ENCODE peak calls at places on chromosomes 5 and 9, in four cellular contexts. One of them, this sample, is unnamed.

GRCh38 chr9:21730899-21731298 is 71.5 kb upstream of the MTAP start:
- DNase-seq in HepG2: no peak
- DNase-seq in K562: no peak
- DNase-seq in WTC11: no peak
- DNase-seq in this sample: no peak

GRCh38 chr9:135214706-135215105 is 127.2 kb downstream of the OLFM1 start:
- DNase-seq in HepG2: no peak
- DNase-seq in WTC11: peak
- DNase-seq in K562: no peak
- DNase-seq in this sample: no peak

GRCh38 chr5:1448511-1449011 is 3.3 kb upstream of the SLC6A3 start:
- DNase-seq in HepG2: no peak
- DNase-seq in K562: no peak
- DNase-seq in WTC11: no peak
- DNase-seq in this sample: no peak

GRCh38 chr5:4976918-4977317 is 163.2 kb upstream of the ADAMTS16 start:
- DNase-seq in WTC11: no peak
- DNase-seq in K562: no peak
- DNase-seq in HepG2: no peak
- DNase-seq in this sample: no peak

GRCh38 chr9:80066931-80067330 is 495.2 kb downstream of the TLE4 start:
- DNase-seq in K562: no peak
- DNase-seq in WTC11: no peak
- DNase-seq in HepG2: no peak
- DNase-seq in this sample: no peak

GRCh38 chr9:133607381-133607780 is 1.8 kb downstream of the FAM163B start:
- DNase-seq in HepG2: no peak
- DNase-seq in WTC11: no peak
- DNase-seq in K562: no peak
- DNase-seq in this sample: no peak

GRCh38 chr5:116002116-116002906 is 30.0 kb upstream of the ARL14EPL start:
- DNase-seq in K562: no peak
- DNase-seq in WTC11: no peak
- DNase-seq in HepG2: no peak
- DNase-seq in this sample: no peak

GRCh38 chr5:61002616-61003015 is 57.6 kb downstream of the NDUFAF2 start:
- DNase-seq in K562: no peak
- DNase-seq in HepG2: no peak
- DNase-seq in WTC11: no peak
- DNase-seq in this sample: no peak

GRCh38 chr5:69512740-69513260 is 20.2 kb downstream of the OCLN start:
- DNase-seq in WTC11: no peak
- DNase-seq in HepG2: no peak
- DNase-seq in K562: no peak
- DNase-seq in this sample: no peak

GRCh38 chr5:121108725-121109124 is 644.6 kb downstream of the PRR16 start:
- DNase-seq in K562: peak
- DNase-seq in WTC11: peak
- DNase-seq in HepG2: no peak
- DNase-seq in this sample: peak

GRCh38 chr9:88476491-88477271 is 58.3 kb upstream of the NXNL2 start:
- DNase-seq in K562: no peak
- DNase-seq in HepG2: no peak
- DNase-seq in WTC11: no peak
- DNase-seq in this sample: no peak

GRCh38 chr9:126643945-126644527 is 30.3 kb downstream of the LMX1B start:
- DNase-seq in WTC11: no peak
- DNase-seq in K562: no peak
- DNase-seq in HepG2: no peak
- DNase-seq in this sample: no peak

GRCh38 chr9:107363511-107364182 is 80.6 kb downstream of the RAD23B start:
- DNase-seq in HepG2: no peak
- DNase-seq in K562: no peak
- DNase-seq in WTC11: no peak
- DNase-seq in this sample: no peak

GRCh38 chr9:134571326-134571871 is 70.2 kb upstream of the COL5A1 start:
- DNase-seq in WTC11: no peak
- DNase-seq in K562: no peak
- DNase-seq in HepG2: no peak
- DNase-seq in this sample: no peak

GRCh38 chr9:105912868-105913516 is 218.7 kb downstream of the TMEM38B start:
- DNase-seq in K562: no peak
- DNase-seq in HepG2: no peak
- DNase-seq in WTC11: no peak
- DNase-seq in this sample: no peak

GRCh38 chr5:81878333-81878732 is 93.5 kb upstream of the ATG10 start:
- DNase-seq in WTC11: no peak
- DNase-seq in K562: no peak
- DNase-seq in HepG2: no peak
- DNase-seq in this sample: no peak

GRCh38 chr9:107872457-107873192 is 383.1 kb upstream of the KLF4 start:
- DNase-seq in HepG2: no peak
- DNase-seq in WTC11: peak
- DNase-seq in K562: no peak
- DNase-seq in this sample: no peak

GRCh38 chr9:111712369-111712768 is 51.0 kb downstream of the GNG10 start:
- DNase-seq in HepG2: no peak
- DNase-seq in WTC11: no peak
- DNase-seq in K562: no peak
- DNase-seq in this sample: no peak

GRCh38 chr5:72653586-72653985 is 146.4 kb upstream of the ZNF366 start:
- DNase-seq in HepG2: no peak
- DNase-seq in WTC11: no peak
- DNase-seq in K562: no peak
- DNase-seq in this sample: no peak

GRCh38 chr5:135437796-135438560 is 9.2 kb downstream of the DCANP1 start:
- DNase-seq in HepG2: peak
- DNase-seq in K562: peak
- DNase-seq in WTC11: no peak
- DNase-seq in this sample: no peak

GRCh38 chr5:82593481-82593880 is 315.3 kb upstream of the RPS23 start:
- DNase-seq in K562: no peak
- DNase-seq in WTC11: no peak
- DNase-seq in HepG2: no peak
- DNase-seq in this sample: no peak

GRCh38 chr9:2574215-2574614 is 47.4 kb upstream of the VLDLR start:
- DNase-seq in HepG2: no peak
- DNase-seq in WTC11: no peak
- DNase-seq in K562: no peak
- DNase-seq in this sample: no peak

GRCh38 chr5:93320920-93321319 is 260.1 kb downstream of the NR2F1-AS1 start:
- DNase-seq in WTC11: no peak
- DNase-seq in K562: no peak
- DNase-seq in HepG2: no peak
- DNase-seq in this sample: no peak

GRCh38 chr9:98231770-98232478 is 23.5 kb downstream of the TBC1D2 start:
- DNase-seq in HepG2: no peak
- DNase-seq in WTC11: no peak
- DNase-seq in K562: no peak
- DNase-seq in this sample: no peak

GRCh38 chr5:97778451-97778850 is 595.4 kb upstream of the RIOK2 start:
- DNase-seq in WTC11: no peak
- DNase-seq in K562: no peak
- DNase-seq in HepG2: no peak
- DNase-seq in this sample: no peak

DNA sequence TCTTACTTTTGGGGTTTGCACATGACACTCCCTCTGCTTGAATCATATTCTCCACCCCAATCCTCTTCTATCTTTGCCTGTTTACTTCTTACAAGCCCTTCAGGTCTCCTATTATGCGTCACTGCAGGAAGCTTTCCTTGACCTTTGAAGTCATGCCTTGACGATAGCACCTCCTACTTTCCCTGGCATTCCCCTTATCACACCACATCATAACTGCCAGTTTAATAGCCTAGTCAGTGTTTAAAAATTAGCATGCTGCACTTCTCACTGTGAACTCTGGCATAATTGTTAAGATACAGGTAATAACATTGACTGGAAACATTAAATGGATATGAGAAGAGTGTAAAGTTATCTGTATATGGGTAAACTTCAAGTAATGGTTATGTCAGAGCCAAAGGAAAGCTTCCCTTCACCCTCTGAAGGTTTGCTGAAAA is 37.1 kb upstream of the CEP120 start:
- DNase-seq in WTC11: no peak
- DNase-seq in K562: no peak
- DNase-seq in HepG2: no peak
- DNase-seq in this sample: peak
- TF ChIP-seq ELF4 in WTC11: no peak
- TF ChIP-seq ELF4 in K562: no peak
- TF ChIP-seq ELF4 in HepG2: no peak
- TF ChIP-seq ELF4 in this sample: no peak

DNA sequence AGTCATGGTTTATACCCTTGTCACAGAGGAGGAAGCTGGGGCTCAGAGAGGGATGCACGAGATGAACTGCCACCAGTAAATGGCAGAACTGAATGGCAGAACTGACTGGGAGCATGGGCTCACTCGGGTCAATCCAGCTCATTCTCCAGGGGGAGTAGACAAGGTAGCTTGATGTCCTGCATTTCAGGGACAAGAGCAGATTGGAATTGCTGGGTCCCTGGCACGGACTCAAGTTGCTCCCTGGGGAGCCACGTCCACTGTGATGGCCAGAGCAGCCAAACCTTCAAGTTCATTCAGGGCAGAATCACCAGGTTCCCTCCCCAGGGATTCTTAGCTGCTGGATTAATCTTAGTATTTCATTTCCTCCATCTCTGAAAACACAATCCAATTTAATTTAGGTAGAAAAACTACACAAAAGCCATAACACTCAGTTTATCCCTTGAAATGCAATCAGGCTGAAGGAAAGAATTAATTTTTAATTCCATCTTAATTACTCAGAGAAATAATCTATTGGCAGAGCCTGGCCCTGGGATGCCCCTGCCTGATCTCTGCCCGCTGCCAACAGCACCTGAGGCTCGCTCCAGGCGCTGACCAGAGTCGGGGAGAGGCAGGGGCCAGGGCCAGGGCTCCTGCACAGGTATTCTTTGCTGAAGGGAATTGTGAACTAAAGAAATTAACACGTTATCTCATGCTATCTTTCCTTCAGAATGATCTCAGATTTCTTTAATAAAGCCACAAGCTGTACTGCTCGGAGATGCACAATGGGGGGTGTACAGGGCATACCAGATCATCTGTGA is 42.0 kb upstream of the UNC5A start:
- DNase-seq in HepG2: no peak
- DNase-seq in K562: no peak
- DNase-seq in WTC11: no peak
- DNase-seq in this sample: no peak
- TF ChIP-seq ELF4 in HepG2: no peak
- TF ChIP-seq ELF4 in K562: no peak
- TF ChIP-seq ELF4 in WTC11: no peak
- TF ChIP-seq ELF4 in this sample: no peak

GRCh38 chr5:123099514-123100151 is 10.6 kb downstream of the PRDM6 start:
- DNase-seq in HepG2: no peak
- DNase-seq in K562: no peak
- DNase-seq in WTC11: peak
- DNase-seq in this sample: no peak
- TF ChIP-seq ELF4 in HepG2: no peak
- TF ChIP-seq ELF4 in K562: no peak
- TF ChIP-seq ELF4 in WTC11: no peak
- TF ChIP-seq ELF4 in this sample: no peak

DNA sequence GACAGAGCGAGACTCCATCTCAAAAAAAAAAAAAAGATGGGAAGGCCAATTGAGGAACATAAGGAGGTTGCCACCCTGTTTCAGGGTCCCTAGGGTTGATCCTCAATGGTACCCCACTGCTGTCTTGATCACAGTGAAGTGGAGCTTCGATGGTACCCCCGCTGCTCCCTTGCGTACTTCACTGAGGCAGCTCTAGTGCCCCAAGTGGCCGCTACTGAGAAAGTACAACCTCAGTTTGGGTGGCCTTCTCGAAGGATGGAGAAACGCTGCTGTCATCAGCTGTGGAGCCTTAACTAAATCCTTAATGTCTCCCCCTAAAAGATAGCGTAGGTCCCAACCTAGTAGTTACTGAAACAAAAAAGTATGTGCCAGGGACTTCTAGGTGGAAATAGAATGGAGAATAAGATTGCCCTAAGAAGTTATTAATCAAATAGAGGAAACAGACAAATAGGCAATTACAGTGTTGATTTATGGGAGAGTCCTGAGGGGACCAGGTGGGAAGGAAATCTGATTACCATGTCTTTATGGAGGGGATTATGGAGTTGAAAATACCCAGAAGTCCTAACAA is 6.3 kb downstream of the TESK1 start:
- DNase-seq in WTC11: peak
- DNase-seq in K562: peak
- DNase-seq in HepG2: peak
- DNase-seq in this sample: peak
- TF ChIP-seq ELF4 in WTC11: no peak
- TF ChIP-seq ELF4 in K562: no peak
- TF ChIP-seq ELF4 in HepG2: no peak
- TF ChIP-seq ELF4 in this sample: no peak

GRCh38 chr5:158010831-158011230 is 151.9 kb upstream of the CLINT1 start:
- DNase-seq in HepG2: no peak
- DNase-seq in K562: no peak
- DNase-seq in WTC11: no peak
- DNase-seq in this sample: no peak

GRCh38 chr5:158013303-158013702 is 154.4 kb upstream of the CLINT1 start:
- DNase-seq in HepG2: no peak
- DNase-seq in WTC11: peak
- DNase-seq in K562: no peak
- DNase-seq in this sample: no peak

GRCh38 chr5:158014367-158014766 is 155.4 kb upstream of the CLINT1 start:
- DNase-seq in K562: no peak
- DNase-seq in WTC11: no peak
- DNase-seq in HepG2: no peak
- DNase-seq in this sample: no peak

GRCh38 chr5:158011420-158011819 is 152.5 kb upstream of the CLINT1 start:
- DNase-seq in K562: no peak
- DNase-seq in HepG2: no peak
- DNase-seq in WTC11: no peak
- DNase-seq in this sample: no peak

DNA sequence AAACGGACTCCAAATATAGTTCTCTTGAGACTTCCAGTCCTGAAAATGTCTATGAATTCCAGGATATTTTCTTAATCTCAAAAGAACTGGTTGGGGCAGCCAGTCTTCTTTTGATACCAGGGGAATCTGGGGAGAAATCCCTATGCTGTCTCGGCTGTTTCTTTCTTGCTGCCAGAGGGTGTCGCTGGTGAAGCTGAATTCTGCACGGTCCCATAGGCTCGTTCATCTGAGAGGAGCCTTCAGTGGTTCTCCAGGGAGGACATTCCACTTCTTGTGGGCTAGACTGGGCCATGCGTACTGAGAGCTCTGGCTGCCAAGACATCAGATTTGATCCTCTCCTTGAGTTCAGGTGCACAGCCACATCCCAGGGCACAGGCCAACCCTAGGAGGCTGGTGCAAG is 155.0 kb upstream of the CLINT1 start:
- DNase-seq in K562: no peak
- DNase-seq in WTC11: peak
- DNase-seq in HepG2: peak
- DNase-seq in this sample: peak
- TF ChIP-seq ELF4 in K562: no peak
- TF ChIP-seq ELF4 in WTC11: no peak
- TF ChIP-seq ELF4 in HepG2: no peak
- TF ChIP-seq ELF4 in this sample: no peak

GRCh38 chr9:13588151-13589043 is 308.9 kb upstream of the MPDZ start:
- DNase-seq in K562: no peak
- DNase-seq in HepG2: no peak
- DNase-seq in WTC11: no peak
- DNase-seq in this sample: peak
- TF ChIP-seq ELF4 in K562: no peak
- TF ChIP-seq ELF4 in HepG2: no peak
- TF ChIP-seq ELF4 in WTC11: no peak
- TF ChIP-seq ELF4 in this sample: no peak